ENCODE peak calls at places on chromosomes 2 and 18, in eight cellular contexts. One of them, this sample, is unnamed.

GRCh38 chr18:40938615-40939014 is 1016.4 kb upstream of the PIK3C3 start:
- DNase-seq in Right ventricle myocardium superior: no peak
- DNase-seq in NCI-H1092: no peak
- DNase-seq in activated CD8-positive, alpha-beta T cell treated with anti-CD3 and anti-CD28 coated beads for 36 hours: no peak
- DNase-seq in stimulated activated CD4-positive, alpha-beta T cell treated with anti-CD3 and anti-CD28 coated beads, Interleukin-4, amount 100 ng/mL, for 24 hours: no peak
- DNase-seq in sciatic nerve: no peak
- DNase-seq in Ammon's horn: no peak
- DNase-seq in brain microvascular endothelial cell: no peak
- DNase-seq in this sample: no peak

GRCh38 chr2:8009010-8009597 is 672.8 kb upstream of the ID2 start:
- DNase-seq in Right ventricle myocardium superior: no peak
- DNase-seq in NCI-H1092: no peak
- DNase-seq in activated CD8-positive, alpha-beta T cell treated with anti-CD3 and anti-CD28 coated beads for 36 hours: no peak
- DNase-seq in stimulated activated CD4-positive, alpha-beta T cell treated with anti-CD3 and anti-CD28 coated beads, Interleukin-4, amount 100 ng/mL, for 24 hours: no peak
- DNase-seq in sciatic nerve: no peak
- DNase-seq in Ammon's horn: no peak
- DNase-seq in brain microvascular endothelial cell: peak; percentile 53
- DNase-seq in this sample: peak; percentile 47

GRCh38 chr2:219452361-219453317 is 18.0 kb downstream of the SPEG start:
- DNase-seq in Right ventricle myocardium superior: no peak
- DNase-seq in NCI-H1092: peak; percentile 57
- DNase-seq in activated CD8-positive, alpha-beta T cell treated with anti-CD3 and anti-CD28 coated beads for 36 hours: no peak
- DNase-seq in stimulated activated CD4-positive, alpha-beta T cell treated with anti-CD3 and anti-CD28 coated beads, Interleukin-4, amount 100 ng/mL, for 24 hours: no peak
- DNase-seq in sciatic nerve: no peak
- DNase-seq in Ammon's horn: peak; percentile 68
- DNase-seq in brain microvascular endothelial cell: peak; percentile 81
- DNase-seq in this sample: peak; percentile 98

GRCh38 chr2:111116016-111116746 is 4.5 kb upstream of the BCL2L11 start:
- DNase-seq in Right ventricle myocardium superior: no peak
- DNase-seq in NCI-H1092: no peak
- DNase-seq in activated CD8-positive, alpha-beta T cell treated with anti-CD3 and anti-CD28 coated beads for 36 hours: peak; percentile 78
- DNase-seq in stimulated activated CD4-positive, alpha-beta T cell treated with anti-CD3 and anti-CD28 coated beads, Interleukin-4, amount 100 ng/mL, for 24 hours: peak; percentile 61
- DNase-seq in sciatic nerve: no peak
- DNase-seq in Ammon's horn: no peak
- DNase-seq in brain microvascular endothelial cell: no peak
- DNase-seq in this sample: peak; percentile 17

GRCh38 chr2:209578394-209579006 is 154.7 kb downstream of the MAP2 start:
- DNase-seq in Right ventricle myocardium superior: no peak
- DNase-seq in NCI-H1092: no peak
- DNase-seq in activated CD8-positive, alpha-beta T cell treated with anti-CD3 and anti-CD28 coated beads for 36 hours: no peak
- DNase-seq in stimulated activated CD4-positive, alpha-beta T cell treated with anti-CD3 and anti-CD28 coated beads, Interleukin-4, amount 100 ng/mL, for 24 hours: no peak
- DNase-seq in sciatic nerve: no peak
- DNase-seq in Ammon's horn: peak; percentile 31
- DNase-seq in brain microvascular endothelial cell: no peak
- DNase-seq in this sample: no peak

GRCh38 chr2:201420442-201421113 is 30.7 kb downstream of the TRAK2 start:
- DNase-seq in Right ventricle myocardium superior: no peak
- DNase-seq in NCI-H1092: no peak
- DNase-seq in activated CD8-positive, alpha-beta T cell treated with anti-CD3 and anti-CD28 coated beads for 36 hours: no peak
- DNase-seq in stimulated activated CD4-positive, alpha-beta T cell treated with anti-CD3 and anti-CD28 coated beads, Interleukin-4, amount 100 ng/mL, for 24 hours: no peak
- DNase-seq in sciatic nerve: no peak
- DNase-seq in Ammon's horn: no peak
- DNase-seq in brain microvascular endothelial cell: peak; percentile 59
- DNase-seq in this sample: peak; percentile 25

GRCh38 chr18:24964213-24964612 is 387.8 kb downstream of the ZNF521 start:
- DNase-seq in Right ventricle myocardium superior: no peak
- DNase-seq in NCI-H1092: no peak
- DNase-seq in activated CD8-positive, alpha-beta T cell treated with anti-CD3 and anti-CD28 coated beads for 36 hours: peak; percentile 5
- DNase-seq in stimulated activated CD4-positive, alpha-beta T cell treated with anti-CD3 and anti-CD28 coated beads, Interleukin-4, amount 100 ng/mL, for 24 hours: no peak
- DNase-seq in sciatic nerve: no peak
- DNase-seq in Ammon's horn: no peak
- DNase-seq in brain microvascular endothelial cell: no peak
- DNase-seq in this sample: peak; percentile 37

GRCh38 chr2:102070058-102070642 is 72.4 kb upstream of the IL1R1 start:
- DNase-seq in Right ventricle myocardium superior: peak; percentile 94
- DNase-seq in NCI-H1092: no peak
- DNase-seq in activated CD8-positive, alpha-beta T cell treated with anti-CD3 and anti-CD28 coated beads for 36 hours: no peak
- DNase-seq in stimulated activated CD4-positive, alpha-beta T cell treated with anti-CD3 and anti-CD28 coated beads, Interleukin-4, amount 100 ng/mL, for 24 hours: no peak
- DNase-seq in sciatic nerve: peak; percentile 85
- DNase-seq in Ammon's horn: peak; percentile 36
- DNase-seq in brain microvascular endothelial cell: peak; percentile 83
- DNase-seq in this sample: no peak

GRCh38 chr18:35458677-35459441 is 38.9 kb downstream of the INO80C start:
- DNase-seq in Right ventricle myocardium superior: peak; percentile 73
- DNase-seq in NCI-H1092: no peak
- DNase-seq in activated CD8-positive, alpha-beta T cell treated with anti-CD3 and anti-CD28 coated beads for 36 hours: peak; percentile 13
- DNase-seq in stimulated activated CD4-positive, alpha-beta T cell treated with anti-CD3 and anti-CD28 coated beads, Interleukin-4, amount 100 ng/mL, for 24 hours: no peak
- DNase-seq in sciatic nerve: no peak
- DNase-seq in Ammon's horn: no peak
- DNase-seq in brain microvascular endothelial cell: peak; percentile 86
- DNase-seq in this sample: peak; percentile 71

GRCh38 chr2:48532824-48533223 is 2.9 kb downstream of the STON1 start:
- DNase-seq in Right ventricle myocardium superior: no peak
- DNase-seq in NCI-H1092: no peak
- DNase-seq in activated CD8-positive, alpha-beta T cell treated with anti-CD3 and anti-CD28 coated beads for 36 hours: no peak
- DNase-seq in stimulated activated CD4-positive, alpha-beta T cell treated with anti-CD3 and anti-CD28 coated beads, Interleukin-4, amount 100 ng/mL, for 24 hours: no peak
- DNase-seq in sciatic nerve: no peak
- DNase-seq in Ammon's horn: no peak
- DNase-seq in brain microvascular endothelial cell: no peak
- DNase-seq in this sample: no peak

GRCh38 chr2:71686781-71687180 is 233.4 kb downstream of the DYSF start:
- DNase-seq in Right ventricle myocardium superior: no peak
- DNase-seq in NCI-H1092: no peak
- DNase-seq in activated CD8-positive, alpha-beta T cell treated with anti-CD3 and anti-CD28 coated beads for 36 hours: no peak
- DNase-seq in stimulated activated CD4-positive, alpha-beta T cell treated with anti-CD3 and anti-CD28 coated beads, Interleukin-4, amount 100 ng/mL, for 24 hours: no peak
- DNase-seq in sciatic nerve: no peak
- DNase-seq in Ammon's horn: no peak
- DNase-seq in brain microvascular endothelial cell: no peak
- DNase-seq in this sample: no peak

GRCh38 chr18:80194874-80195570 is 52.3 kb downstream of the PARD6G start:
- DNase-seq in Right ventricle myocardium superior: no peak
- DNase-seq in NCI-H1092: no peak
- DNase-seq in activated CD8-positive, alpha-beta T cell treated with anti-CD3 and anti-CD28 coated beads for 36 hours: peak; percentile 34
- DNase-seq in stimulated activated CD4-positive, alpha-beta T cell treated with anti-CD3 and anti-CD28 coated beads, Interleukin-4, amount 100 ng/mL, for 24 hours: no peak
- DNase-seq in sciatic nerve: peak; percentile 26
- DNase-seq in Ammon's horn: no peak
- DNase-seq in brain microvascular endothelial cell: no peak
- DNase-seq in this sample: no peak

GRCh38 chr2:143468341-143468888 is 339.2 kb downstream of the ARHGAP15 start:
- DNase-seq in Right ventricle myocardium superior: no peak
- DNase-seq in NCI-H1092: no peak
- DNase-seq in activated CD8-positive, alpha-beta T cell treated with anti-CD3 and anti-CD28 coated beads for 36 hours: no peak
- DNase-seq in stimulated activated CD4-positive, alpha-beta T cell treated with anti-CD3 and anti-CD28 coated beads, Interleukin-4, amount 100 ng/mL, for 24 hours: no peak
- DNase-seq in sciatic nerve: no peak
- DNase-seq in Ammon's horn: no peak
- DNase-seq in brain microvascular endothelial cell: no peak
- DNase-seq in this sample: no peak

GRCh38 chr18:36454848-36455458 is 157.4 kb downstream of the FHOD3 start:
- DNase-seq in Right ventricle myocardium superior: no peak
- DNase-seq in NCI-H1092: peak; percentile 19
- DNase-seq in activated CD8-positive, alpha-beta T cell treated with anti-CD3 and anti-CD28 coated beads for 36 hours: no peak
- DNase-seq in stimulated activated CD4-positive, alpha-beta T cell treated with anti-CD3 and anti-CD28 coated beads, Interleukin-4, amount 100 ng/mL, for 24 hours: no peak
- DNase-seq in sciatic nerve: no peak
- DNase-seq in Ammon's horn: no peak
- DNase-seq in brain microvascular endothelial cell: no peak
- DNase-seq in this sample: no peak

GRCh38 chr18:44039826-44040225 is 640.9 kb upstream of the SETBP1 start:
- DNase-seq in Right ventricle myocardium superior: no peak
- DNase-seq in NCI-H1092: no peak
- DNase-seq in activated CD8-positive, alpha-beta T cell treated with anti-CD3 and anti-CD28 coated beads for 36 hours: no peak
- DNase-seq in stimulated activated CD4-positive, alpha-beta T cell treated with anti-CD3 and anti-CD28 coated beads, Interleukin-4, amount 100 ng/mL, for 24 hours: no peak
- DNase-seq in sciatic nerve: no peak
- DNase-seq in Ammon's horn: no peak
- DNase-seq in brain microvascular endothelial cell: no peak
- DNase-seq in this sample: peak; percentile 2

GRCh38 chr18:8635087-8635486 is 25.9 kb downstream of the RAB12 start:
- DNase-seq in Right ventricle myocardium superior: no peak
- DNase-seq in NCI-H1092: no peak
- DNase-seq in activated CD8-positive, alpha-beta T cell treated with anti-CD3 and anti-CD28 coated beads for 36 hours: no peak
- DNase-seq in stimulated activated CD4-positive, alpha-beta T cell treated with anti-CD3 and anti-CD28 coated beads, Interleukin-4, amount 100 ng/mL, for 24 hours: no peak
- DNase-seq in sciatic nerve: no peak
- DNase-seq in Ammon's horn: no peak
- DNase-seq in brain microvascular endothelial cell: peak; percentile 18
- DNase-seq in this sample: no peak

GRCh38 chr18:37458697-37459096 is 106.9 kb downstream of the CELF4 start:
- DNase-seq in Right ventricle myocardium superior: no peak
- DNase-seq in NCI-H1092: no peak
- DNase-seq in activated CD8-positive, alpha-beta T cell treated with anti-CD3 and anti-CD28 coated beads for 36 hours: no peak
- DNase-seq in stimulated activated CD4-positive, alpha-beta T cell treated with anti-CD3 and anti-CD28 coated beads, Interleukin-4, amount 100 ng/mL, for 24 hours: no peak
- DNase-seq in sciatic nerve: no peak
- DNase-seq in Ammon's horn: no peak
- DNase-seq in brain microvascular endothelial cell: no peak
- DNase-seq in this sample: no peak

GRCh38 chr2:227748079-227748478 is 2.4 kb downstream of the SCYGR8 start:
- DNase-seq in Right ventricle myocardium superior: no peak
- DNase-seq in NCI-H1092: no peak
- DNase-seq in activated CD8-positive, alpha-beta T cell treated with anti-CD3 and anti-CD28 coated beads for 36 hours: peak; percentile 22
- DNase-seq in stimulated activated CD4-positive, alpha-beta T cell treated with anti-CD3 and anti-CD28 coated beads, Interleukin-4, amount 100 ng/mL, for 24 hours: no peak
- DNase-seq in sciatic nerve: no peak
- DNase-seq in Ammon's horn: no peak
- DNase-seq in brain microvascular endothelial cell: no peak
- DNase-seq in this sample: peak; percentile 37

GRCh38 chr2:130884013-130884412 is 47.3 kb downstream of the ARHGEF4 start:
- DNase-seq in Right ventricle myocardium superior: no peak
- DNase-seq in NCI-H1092: no peak
- DNase-seq in activated CD8-positive, alpha-beta T cell treated with anti-CD3 and anti-CD28 coated beads for 36 hours: no peak
- DNase-seq in stimulated activated CD4-positive, alpha-beta T cell treated with anti-CD3 and anti-CD28 coated beads, Interleukin-4, amount 100 ng/mL, for 24 hours: no peak
- DNase-seq in sciatic nerve: no peak
- DNase-seq in Ammon's horn: no peak
- DNase-seq in brain microvascular endothelial cell: no peak
- DNase-seq in this sample: no peak

GRCh38 chr2:189016311-189016830 is 42.2 kb downstream of the COL3A1 start:
- DNase-seq in Right ventricle myocardium superior: no peak
- DNase-seq in NCI-H1092: no peak
- DNase-seq in activated CD8-positive, alpha-beta T cell treated with anti-CD3 and anti-CD28 coated beads for 36 hours: no peak
- DNase-seq in stimulated activated CD4-positive, alpha-beta T cell treated with anti-CD3 and anti-CD28 coated beads, Interleukin-4, amount 100 ng/mL, for 24 hours: no peak
- DNase-seq in sciatic nerve: no peak
- DNase-seq in Ammon's horn: no peak
- DNase-seq in brain microvascular endothelial cell: no peak
- DNase-seq in this sample: no peak

GRCh38 chr2:146806295-146807005 is 1038.4 kb upstream of the ACVR2A start:
- DNase-seq in Right ventricle myocardium superior: no peak
- DNase-seq in NCI-H1092: no peak
- DNase-seq in activated CD8-positive, alpha-beta T cell treated with anti-CD3 and anti-CD28 coated beads for 36 hours: no peak
- DNase-seq in stimulated activated CD4-positive, alpha-beta T cell treated with anti-CD3 and anti-CD28 coated beads, Interleukin-4, amount 100 ng/mL, for 24 hours: no peak
- DNase-seq in sciatic nerve: no peak
- DNase-seq in Ammon's horn: no peak
- DNase-seq in brain microvascular endothelial cell: peak; percentile 28
- DNase-seq in this sample: peak; percentile 79

GRCh38 chr2:200578778-200579177 is 7.0 kb upstream of the AOX1 start:
- DNase-seq in Right ventricle myocardium superior: no peak
- DNase-seq in NCI-H1092: no peak
- DNase-seq in activated CD8-positive, alpha-beta T cell treated with anti-CD3 and anti-CD28 coated beads for 36 hours: peak; percentile 31
- DNase-seq in stimulated activated CD4-positive, alpha-beta T cell treated with anti-CD3 and anti-CD28 coated beads, Interleukin-4, amount 100 ng/mL, for 24 hours: no peak
- DNase-seq in sciatic nerve: no peak
- DNase-seq in Ammon's horn: no peak
- DNase-seq in brain microvascular endothelial cell: peak; percentile 37
- DNase-seq in this sample: peak; percentile 67

GRCh38 chr2:102027036-102027702 is 35.4 kb downstream of the IL1R2 start:
- DNase-seq in Right ventricle myocardium superior: no peak
- DNase-seq in NCI-H1092: no peak
- DNase-seq in activated CD8-positive, alpha-beta T cell treated with anti-CD3 and anti-CD28 coated beads for 36 hours: no peak
- DNase-seq in stimulated activated CD4-positive, alpha-beta T cell treated with anti-CD3 and anti-CD28 coated beads, Interleukin-4, amount 100 ng/mL, for 24 hours: no peak
- DNase-seq in sciatic nerve: no peak
- DNase-seq in Ammon's horn: no peak
- DNase-seq in brain microvascular endothelial cell: peak; percentile 90
- DNase-seq in this sample: no peak

This sample was measured in PC-3.